ENCODE peak calls at places on chromosomes 11 and 22, in ten cellular contexts. K is lower leg skin; X is GM19239; D is GM06990; B is activated CD4-positive, alpha-beta T cell treated with anti-CD3 and anti-CD28 coated beads for 48 hours; A is neural progenitor cell; U is HS-27A; I is AML-193; V is sciatic nerve; N is fibroblast of pulmonary artery. M is an unnamed sample.

GRCh38 chr22:44128961-44129613 is 51.6 kb upstream of the PARVG start:
- DNase-seq in K (no peak), X (no peak), D (no peak), B (no peak), A (no peak), U (no peak), I (no peak), V (peak), N (no peak), M (peak)

GRCh38 chr11:61667684-61668320 is 12.4 kb upstream of the DAGLA start:
- DNase-seq in K (no peak), X (no peak), D (no peak), B (no peak), A (peak), U (no peak), I (no peak), V (no peak), N (no peak), M (no peak)

GRCh38 chr11:67022341-67022933 is 497 bp upstream of the SYT12 start:
- DNase-seq in K (no peak), X (no peak), D (no peak), B (no peak), A (no peak), U (no peak), I (no peak), V (no peak), N (peak), M (no peak)

GRCh38 chr22:26398741-26399153 is 30.3 kb upstream of the ASPHD2 start:
- DNase-seq in K (peak), X (peak), D (no peak), B (peak), A (peak), U (no peak), I (peak), V (peak), N (peak), M (peak)

GRCh38 chr11:68042219-68043028 is 3.6 kb downstream of the TCIRG1 start:
- DNase-seq in K (no peak), X (no peak), D (no peak), B (no peak), A (no peak), U (no peak), I (no peak), V (no peak), N (no peak), M (no peak)

GRCh38 chr11:64317961-64318693 is at the start of gene PRDX5:
- DNase-seq in K (peak), X (peak), D (peak), B (peak), A (peak), U (peak), I (peak), V (peak), N (peak), M (peak)

GRCh38 chr11:68756171-68756766 is 4.9 kb upstream of the TESMIN start:
- DNase-seq in K (no peak), X (no peak), D (no peak), B (no peak), A (no peak), U (no peak), I (no peak), V (no peak), N (no peak), M (no peak)

GRCh38 chr11:7278314-7278917 is 26.7 kb downstream of the SYT9 start:
- DNase-seq in K (no peak), X (peak), D (no peak), B (peak), A (peak), U (no peak), I (peak), V (no peak), N (peak), M (peak)

GRCh38 chr22:41517172-41518047 is 26.9 kb downstream of the POLR3H start:
- DNase-seq in K (peak), X (peak), D (no peak), B (peak), A (peak), U (no peak), I (peak), V (peak), N (peak), M (peak)

M was measured in left kidney.